ENCODE peak calls at places on chromosomes 6 and 20, in nine cellular contexts. C is progenitor cell of endocrine pancreas; H is dermis microvascular lymphatic vessel endothelial cell; T is effector memory CD8-positive, alpha-beta T cell; M is NCI-H2029; N is astrocyte; B is adrenal gland; I is NB4; A is midbrain. S is an unnamed sample.

GRCh38 chr20:31815408-31816188 is 3.6 kb upstream of the MYLK2 start:
- DNase-seq in A (no peak), B (no peak), M (no peak), N (no peak), I (peak; percentile 62), C (no peak), H (no peak), T (no peak), S (no peak)

GRCh38 chr6:163228041-163228440 is 186.5 kb upstream of the QKI start:
- DNase-seq in B (no peak), H (no peak), T (no peak), A (no peak), N (no peak), I (no peak), M (no peak), C (no peak), S (no peak)

GRCh38 chr6:84392292-84392691 is 164.8 kb upstream of the CEP162 start:
- DNase-seq in M (no peak), I (no peak), T (no peak), C (no peak), N (no peak), A (no peak), H (no peak), B (no peak), S (no peak)

GRCh38 chr6:111661541-111662041 is 55.9 kb upstream of the TRAF3IP2 start:
- DNase-seq in B (no peak), N (no peak), A (no peak), C (no peak), M (peak; percentile 32), I (no peak), H (no peak), T (no peak), S (no peak)

GRCh38 chr6:167292301-167293087 is 1.4 kb downstream of the UNC93A start:
- DNase-seq in H (no peak), T (no peak), N (no peak), I (no peak), M (no peak), C (no peak), B (no peak), A (no peak), S (no peak)

GRCh38 chr6:138622967-138623366 is 123.7 kb upstream of the NHSL1 start:
- DNase-seq in I (no peak), T (no peak), M (no peak), B (no peak), H (peak; percentile 79), C (no peak), A (no peak), N (peak; percentile 25), S (no peak)

GRCh38 chr20:35583636-35584560 is 31.7 kb upstream of the SPAG4 start:
- DNase-seq in A (no peak), H (no peak), N (no peak), T (no peak), C (no peak), B (no peak), M (no peak), I (no peak), S (no peak)

GRCh38 chr20:46308258-46309157 is at the start of gene CDH22:
- DNase-seq in I (peak; percentile 60), C (peak; percentile 47), H (peak; percentile 17), B (peak; percentile 35), A (peak; percentile 40), N (peak; percentile 18), T (no peak), M (peak; percentile 23), S (peak; percentile 50)

GRCh38 chr6:40586800-40587201 is 363 bp downstream of the LRFN2 start:
- DNase-seq in B (no peak), A (peak; percentile 53), M (no peak), I (no peak), C (no peak), N (no peak), H (no peak), T (no peak), S (no peak)